ENCODE peak calls at places on chromosomes 4 and X, in four cellular contexts. B, Y, J and L are unnamed samples.

GRCh38 chr4:141132689-141133145 is 552 bp downstream of the RNF150 start:
- DNase-seq in Y (peak; percentile 81), B (peak; percentile 75), J (no peak), L (no peak)

GRCh38 chr4:21765810-21766407 is 182.7 kb downstream of the KCNIP4 start:
- DNase-seq in J (no peak), B (peak; percentile 65), Y (no peak), L (no peak)

GRCh38 chrX:136166221-136166855 is 19.0 kb downstream of the FHL1 start:
- DNase-seq in J (no peak), B (peak; percentile 22), Y (peak; percentile 69), L (no peak)

GRCh38 chr4:64584125-64584524 is 174.9 kb upstream of the TECRL start:
- DNase-seq in Y (no peak), J (no peak), B (peak; percentile 18), L (no peak)

GRCh38 chr4:55089922-55090321 is 35.5 kb downstream of the KDR start:
- DNase-seq in J (no peak), B (no peak), Y (no peak), L (no peak)

GRCh38 chr4:4860803-4861591 is 1.5 kb downstream of the MSX1 start:
- DNase-seq in J (no peak), B (peak; percentile 76), Y (no peak), L (no peak)

GRCh38 chrX:108250654-108251579 is 159.3 kb downstream of the ATG4A start:
- DNase-seq in J (no peak), B (peak; percentile 76), Y (no peak), L (no peak)

GRCh38 chr4:177047070-177047850 is 254.5 kb upstream of the VEGFC start:
- DNase-seq in Y (peak; percentile 67), B (peak; percentile 81), J (no peak), L (no peak)

GRCh38 chrX:1535241-1536041 is 1.5 kb downstream of the P2RY8 start:
- DNase-seq in Y (no peak), J (peak; percentile 62), B (no peak), L (no peak)

GRCh38 chr4:143581331-143581961 is 67.9 kb downstream of the SMARCA5 start:
- DNase-seq in J (no peak), Y (no peak), B (peak; percentile 47), L (no peak)

GRCh38 chrX:148070504-148070877 is 89.4 kb downstream of the FMR1NB start:
- DNase-seq in J (no peak), B (no peak), Y (no peak), L (no peak)

GRCh38 chrX:15678339-15678738 is 13.7 kb upstream of the CLTRN start:
- DNase-seq in Y (no peak), B (no peak), J (no peak), L (no peak)

GRCh38 chr4:14539246-14539645 is 463.0 kb upstream of the CPEB2 start:
- DNase-seq in Y (no peak), J (no peak), B (no peak), L (no peak)

GRCh38 chr4:3041192-3042142 is 32.9 kb downstream of the HTT-AS start:
- DNase-seq in B (no peak), Y (peak; percentile 83), J (no peak), L (peak; percentile 76)

GRCh38 chrX:1484638-1485019 is 31.9 kb upstream of the ASMTL start:
- DNase-seq in B (no peak), Y (no peak), J (no peak), L (no peak)

GRCh38 chr4:41050116-41050515 is 164.2 kb downstream of the APBB2 start:
- DNase-seq in J (no peak), Y (no peak), B (no peak), L (no peak)

GRCh38 chrX:1893758-1894294 is 279.0 kb downstream of the ASMT start:
- DNase-seq in J (no peak), Y (no peak), B (no peak), L (no peak)

GRCh38 chr4:34920032-34920431 is 1324.3 kb downstream of the ARAP2 start:
- DNase-seq in Y (no peak), B (no peak), J (no peak), L (no peak)

GRCh38 chr4:94126669-94127068 is 81.0 kb upstream of the SMARCAD1 start:
- DNase-seq in Y (no peak), B (peak; percentile 21), J (no peak), L (no peak)

GRCh38 chrX:55210931-55211677 is 9.0 kb upstream of the PAGE5 start:
- DNase-seq in J (no peak), Y (no peak), B (no peak), L (no peak)
- TF ChIP-seq CTCF in J (no peak), Y (no peak), B (no peak), L (no peak)

DNA sequence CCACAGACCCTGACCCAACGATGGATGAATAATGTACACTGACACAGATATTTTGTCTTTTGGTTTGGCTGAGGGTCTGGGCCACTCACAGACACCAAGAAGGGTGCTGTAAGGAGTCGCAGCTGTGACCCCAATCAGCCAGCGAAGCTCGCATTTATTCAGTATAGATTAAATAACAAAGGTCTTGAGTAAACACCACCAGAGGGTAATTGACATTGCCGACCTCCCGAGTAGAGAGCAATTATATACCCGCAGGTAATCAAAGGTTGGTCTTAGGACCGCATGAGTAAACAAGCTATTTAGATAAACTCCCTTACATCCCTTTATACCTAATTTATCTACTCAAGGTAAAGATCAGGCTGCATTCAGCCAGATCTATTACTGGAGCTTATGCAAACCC is 297.1 kb downstream of the ADAM29 start:
- DNase-seq in B (no peak), J (no peak), Y (no peak), L (no peak)
- H3K9me3 ChIP-seq in B (no peaks in the 10 kb centered on the region), J (no peaks in the 10 kb centered on the region), Y (peaks cover 12% of the 10 kb centered on the region), L (peaks cover 29% of the 10 kb centered on the region)

DNA sequence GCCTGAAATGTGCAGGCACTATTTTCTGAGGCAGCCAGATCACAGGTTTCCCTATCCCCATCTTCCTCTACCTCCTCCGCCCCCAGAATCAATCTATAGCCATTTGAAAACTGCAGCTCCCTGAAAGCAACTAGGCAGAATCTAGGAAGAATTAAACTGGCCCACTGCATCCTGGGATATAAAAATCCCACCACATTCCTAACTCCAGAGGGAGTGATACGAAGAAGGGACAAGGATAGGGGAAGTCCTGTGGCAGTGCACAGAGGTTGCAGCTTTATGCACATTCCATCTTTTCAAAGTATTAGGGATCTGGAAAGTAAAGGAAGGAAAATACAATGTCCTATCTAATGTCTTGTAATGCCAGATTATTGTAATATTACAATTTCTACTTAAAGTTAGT is 18.3 kb upstream of the HERC3 start:
- DNase-seq in Y (no peak), B (peak; percentile 47), J (no peak), L (no peak)
- TF ChIP-seq CTCF in Y (no peak), B (peak; percentile 52), J (no peak), L (no peak)

GRCh38 chrX:67998540-67998939 is 434.8 kb downstream of the OPHN1 start:
- DNase-seq in Y (no peak), B (no peak), J (no peak), L (no peak)
- H3K9me3 ChIP-seq in Y (no peaks in the 10 kb centered on the region), B (peaks cover 3% of the 10 kb centered on the region), J (no peaks in the 10 kb centered on the region), L (no peaks in the 10 kb centered on the region)

DNA sequence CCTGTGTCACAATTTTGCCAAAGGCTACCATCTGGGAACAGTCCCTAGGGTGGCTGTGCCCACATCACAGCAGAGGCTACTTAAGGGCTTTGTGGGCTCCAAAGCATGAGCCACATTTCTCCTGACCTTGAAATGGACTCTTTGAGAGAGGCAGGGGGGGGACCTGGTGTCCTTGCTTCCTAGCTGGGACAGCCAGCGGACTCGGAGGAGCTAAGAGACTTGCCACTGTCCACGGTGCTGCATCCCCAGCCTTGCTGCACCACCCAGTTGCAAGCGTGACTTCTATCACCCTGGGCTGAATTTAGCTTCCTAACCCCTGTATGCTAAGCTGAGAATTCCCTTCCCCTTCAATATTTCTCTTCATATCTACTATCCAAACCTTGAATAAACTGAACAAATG is 99.0 kb downstream of the PHKA2 start:
- DNase-seq in B (no peak), Y (no peak), J (no peak), L (no peak)
- TF ChIP-seq CTCF in B (no peak), Y (no peak), J (no peak), L (no peak)

DNA sequence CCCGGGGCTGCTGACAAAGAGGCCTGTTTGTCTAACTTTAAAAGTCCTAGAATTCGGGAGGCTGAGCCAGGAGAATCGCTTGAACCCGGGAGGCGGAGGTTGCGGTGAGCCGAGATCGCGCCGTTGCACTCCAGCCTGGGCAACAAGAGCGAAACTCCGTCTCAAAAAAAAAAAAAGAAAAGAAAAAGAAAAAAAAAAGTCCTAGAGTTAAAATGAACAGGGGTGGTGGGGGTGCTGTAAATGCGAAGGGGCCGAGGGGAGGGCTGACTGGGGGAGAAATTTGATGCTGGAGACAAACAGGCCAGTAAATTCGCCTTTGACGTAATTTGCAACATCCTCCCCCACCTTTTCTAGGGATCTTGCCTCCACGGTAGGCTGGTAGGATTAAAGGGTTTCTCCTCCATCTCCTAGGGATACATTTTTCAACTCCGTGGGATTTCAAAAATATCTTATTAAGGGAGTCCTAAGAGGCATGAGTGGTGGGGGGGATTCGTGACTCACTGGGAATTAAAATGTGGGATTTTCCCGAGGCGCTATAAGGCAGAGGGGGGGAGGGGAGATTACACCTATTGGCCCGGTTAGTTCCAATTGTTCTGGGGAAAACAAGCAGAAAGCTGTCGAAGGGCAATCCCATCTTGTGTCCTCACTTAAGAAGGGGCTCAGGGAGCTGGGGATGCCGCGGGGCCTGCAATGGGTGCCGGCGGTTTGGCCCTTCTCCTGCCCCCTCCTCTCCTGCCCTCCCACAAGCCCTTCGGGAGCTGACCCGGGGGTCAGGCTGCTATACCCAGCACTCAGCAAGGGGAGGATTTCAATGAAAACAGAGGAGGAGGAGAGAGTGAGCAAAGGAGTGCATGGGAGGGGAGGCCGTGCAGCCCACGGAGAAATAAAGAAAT is 3.0 kb upstream of the BCOR start:
- DNase-seq in J (no peak), B (peak; percentile 74), Y (no peak), L (no peak)
- H3K9me3 ChIP-seq in J (no peaks in the 10 kb centered on the region), B (no peaks in the 10 kb centered on the region), Y (no peaks in the 10 kb centered on the region), L (no peaks in the 10 kb centered on the region)

GRCh38 chr4:132565542-132565941 is 583.6 kb upstream of the PCDH10 start:
- DNase-seq in B (no peak), J (no peak), Y (no peak), L (no peak)

GRCh38 chr4:132564920-132565319 is 584.2 kb upstream of the PCDH10 start:
- DNase-seq in Y (no peak), J (no peak), B (no peak), L (no peak)
- TF ChIP-seq CTCF in Y (no peak), J (no peak), B (peak; percentile 15), L (no peak)

DNA sequence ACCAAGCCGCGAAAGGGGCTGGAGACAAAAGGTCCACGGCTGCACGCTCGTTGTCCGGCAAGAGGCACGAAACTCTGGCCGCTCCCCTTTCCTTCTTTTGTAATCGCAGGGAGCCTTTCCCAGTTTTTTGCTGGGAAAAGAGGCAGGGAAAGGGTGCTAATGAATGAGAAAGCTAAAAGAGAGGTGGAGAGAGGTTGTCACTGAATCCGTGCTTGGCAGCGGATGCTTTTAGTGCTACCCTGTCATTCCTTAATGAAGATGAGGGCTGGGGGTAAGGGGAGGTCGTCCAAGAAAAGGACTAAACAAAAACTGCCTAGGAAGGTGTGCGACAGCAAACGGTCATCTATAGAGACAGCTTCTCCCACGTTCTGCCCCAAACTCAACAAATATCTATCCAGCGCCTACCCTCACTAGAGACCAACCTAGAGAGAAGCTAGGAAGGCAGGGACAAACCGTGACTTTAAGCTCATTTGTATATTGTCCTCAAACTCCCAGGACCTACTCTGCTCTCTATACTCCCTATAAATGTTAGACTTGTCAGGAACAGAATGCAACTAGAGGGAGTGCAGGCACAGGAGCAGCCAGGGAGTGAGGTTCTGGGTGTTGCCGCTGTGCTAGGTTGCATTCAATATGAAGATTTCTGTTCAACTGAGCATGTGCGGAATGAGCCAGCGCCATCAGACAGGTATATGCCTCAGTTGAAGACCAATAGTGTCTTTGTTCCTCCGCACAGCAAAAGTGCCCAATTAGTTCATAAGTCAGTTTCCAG is 755 bp upstream of the CASK start:
- DNase-seq in J (no peak), Y (no peak), B (peak; percentile 8), L (no peak)
- H3K9me3 ChIP-seq in J (no peaks in the 10 kb centered on the region), Y (no peaks in the 10 kb centered on the region), B (no peaks in the 10 kb centered on the region), L (no peaks in the 10 kb centered on the region)